ENCODE peak calls at places on chromosomes 2 and 18, in eight cellular contexts. One of them, this sample, is unnamed.

GRCh38 chr18:41966943-41967342 is 11.9 kb downstream of the PIK3C3 start:
- DNase-seq in left cardiac atrium: no peak
- DNase-seq in tibial artery: no peak
- DNase-seq in neural progenitor cell: no peak
- DNase-seq in AG08396: no peak
- DNase-seq in left ventricle myocardium inferior: no peak
- DNase-seq in stimulated activated CD4-positive, alpha-beta T cell treated with anti-CD3 and anti-CD28 coated beads, Interleukin-15, amount 100 ng/mL, for 1 hour: no peak
- DNase-seq in H54: no peak
- DNase-seq in this sample: no peak

GRCh38 chr2:150169230-150169629 is 318.2 kb downstream of the RND3 start:
- DNase-seq in left cardiac atrium: peak; percentile 64
- DNase-seq in tibial artery: peak; percentile 60
- DNase-seq in neural progenitor cell: no peak
- DNase-seq in AG08396: peak; percentile 50
- DNase-seq in left ventricle myocardium inferior: peak; percentile 32
- DNase-seq in stimulated activated CD4-positive, alpha-beta T cell treated with anti-CD3 and anti-CD28 coated beads, Interleukin-15, amount 100 ng/mL, for 1 hour: no peak
- DNase-seq in H54: no peak
- DNase-seq in this sample: peak; percentile 49

GRCh38 chr2:184835081-184835728 is 236.9 kb downstream of the ZNF804A start:
- DNase-seq in left cardiac atrium: no peak
- DNase-seq in tibial artery: no peak
- DNase-seq in neural progenitor cell: no peak
- DNase-seq in AG08396: no peak
- DNase-seq in left ventricle myocardium inferior: no peak
- DNase-seq in stimulated activated CD4-positive, alpha-beta T cell treated with anti-CD3 and anti-CD28 coated beads, Interleukin-15, amount 100 ng/mL, for 1 hour: no peak
- DNase-seq in H54: no peak
- DNase-seq in this sample: no peak

GRCh38 chr18:21598726-21599584 is 1.5 kb downstream of the ESCO1 start:
- DNase-seq in left cardiac atrium: no peak
- DNase-seq in tibial artery: peak; percentile 23
- DNase-seq in neural progenitor cell: no peak
- DNase-seq in AG08396: no peak
- DNase-seq in left ventricle myocardium inferior: no peak
- DNase-seq in stimulated activated CD4-positive, alpha-beta T cell treated with anti-CD3 and anti-CD28 coated beads, Interleukin-15, amount 100 ng/mL, for 1 hour: no peak
- DNase-seq in H54: no peak
- DNase-seq in this sample: peak; percentile 38

GRCh38 chr18:75923169-75923568 is 495.7 kb upstream of the SMIM21 start:
- DNase-seq in left cardiac atrium: peak; percentile 78
- DNase-seq in tibial artery: peak; percentile 67
- DNase-seq in neural progenitor cell: no peak
- DNase-seq in AG08396: no peak
- DNase-seq in left ventricle myocardium inferior: peak; percentile 75
- DNase-seq in stimulated activated CD4-positive, alpha-beta T cell treated with anti-CD3 and anti-CD28 coated beads, Interleukin-15, amount 100 ng/mL, for 1 hour: no peak
- DNase-seq in H54: peak; percentile 1
- DNase-seq in this sample: no peak

GRCh38 chr2:30979822-30980245 is 158.4 kb downstream of the GALNT14 start:
- DNase-seq in left cardiac atrium: peak; percentile 46
- DNase-seq in tibial artery: peak; percentile 56
- DNase-seq in neural progenitor cell: peak; percentile 15
- DNase-seq in AG08396: peak; percentile 14
- DNase-seq in left ventricle myocardium inferior: peak; percentile 20
- DNase-seq in stimulated activated CD4-positive, alpha-beta T cell treated with anti-CD3 and anti-CD28 coated beads, Interleukin-15, amount 100 ng/mL, for 1 hour: no peak
- DNase-seq in H54: peak; percentile 61
- DNase-seq in this sample: no peak

GRCh38 chr2:230868947-230869690 is 4.4 kb downstream of the ITM2C start:
- DNase-seq in left cardiac atrium: no peak
- DNase-seq in tibial artery: no peak
- DNase-seq in neural progenitor cell: peak; percentile 47
- DNase-seq in AG08396: no peak
- DNase-seq in left ventricle myocardium inferior: no peak
- DNase-seq in stimulated activated CD4-positive, alpha-beta T cell treated with anti-CD3 and anti-CD28 coated beads, Interleukin-15, amount 100 ng/mL, for 1 hour: no peak
- DNase-seq in H54: no peak
- DNase-seq in this sample: no peak

GRCh38 chr2:212723226-212723625 is 184.6 kb upstream of the ERBB4 start:
- DNase-seq in left cardiac atrium: no peak
- DNase-seq in tibial artery: no peak
- DNase-seq in neural progenitor cell: no peak
- DNase-seq in AG08396: peak; percentile 50
- DNase-seq in left ventricle myocardium inferior: no peak
- DNase-seq in stimulated activated CD4-positive, alpha-beta T cell treated with anti-CD3 and anti-CD28 coated beads, Interleukin-15, amount 100 ng/mL, for 1 hour: no peak
- DNase-seq in H54: peak; percentile 8
- DNase-seq in this sample: no peak

GRCh38 chr2:48508461-48509124 is 21.4 kb upstream of the STON1 start:
- DNase-seq in left cardiac atrium: no peak
- DNase-seq in tibial artery: no peak
- DNase-seq in neural progenitor cell: peak; percentile 66
- DNase-seq in AG08396: peak; percentile 64
- DNase-seq in left ventricle myocardium inferior: no peak
- DNase-seq in stimulated activated CD4-positive, alpha-beta T cell treated with anti-CD3 and anti-CD28 coated beads, Interleukin-15, amount 100 ng/mL, for 1 hour: no peak
- DNase-seq in H54: no peak
- DNase-seq in this sample: no peak

GRCh38 chr2:232203166-232203891 is 175.2 kb upstream of the ALPP start:
- DNase-seq in left cardiac atrium: no peak
- DNase-seq in tibial artery: no peak
- DNase-seq in neural progenitor cell: no peak
- DNase-seq in AG08396: no peak
- DNase-seq in left ventricle myocardium inferior: no peak
- DNase-seq in stimulated activated CD4-positive, alpha-beta T cell treated with anti-CD3 and anti-CD28 coated beads, Interleukin-15, amount 100 ng/mL, for 1 hour: no peak
- DNase-seq in H54: no peak
- DNase-seq in this sample: no peak

GRCh38 chr2:67724261-67724660 is 327.1 kb downstream of the ETAA1 start:
- DNase-seq in left cardiac atrium: no peak
- DNase-seq in tibial artery: no peak
- DNase-seq in neural progenitor cell: no peak
- DNase-seq in AG08396: no peak
- DNase-seq in left ventricle myocardium inferior: no peak
- DNase-seq in stimulated activated CD4-positive, alpha-beta T cell treated with anti-CD3 and anti-CD28 coated beads, Interleukin-15, amount 100 ng/mL, for 1 hour: no peak
- DNase-seq in H54: no peak
- DNase-seq in this sample: no peak

GRCh38 chr2:96231316-96231715 is 22.7 kb upstream of the STARD7 start:
- DNase-seq in left cardiac atrium: no peak
- DNase-seq in tibial artery: no peak
- DNase-seq in neural progenitor cell: no peak
- DNase-seq in AG08396: no peak
- DNase-seq in left ventricle myocardium inferior: no peak
- DNase-seq in stimulated activated CD4-positive, alpha-beta T cell treated with anti-CD3 and anti-CD28 coated beads, Interleukin-15, amount 100 ng/mL, for 1 hour: no peak
- DNase-seq in H54: no peak
- DNase-seq in this sample: no peak

GRCh38 chr2:164903214-164903613 is 52.1 kb downstream of the SLC38A11 start:
- DNase-seq in left cardiac atrium: no peak
- DNase-seq in tibial artery: no peak
- DNase-seq in neural progenitor cell: no peak
- DNase-seq in AG08396: peak; percentile 18
- DNase-seq in left ventricle myocardium inferior: no peak
- DNase-seq in stimulated activated CD4-positive, alpha-beta T cell treated with anti-CD3 and anti-CD28 coated beads, Interleukin-15, amount 100 ng/mL, for 1 hour: no peak
- DNase-seq in H54: no peak
- DNase-seq in this sample: no peak

GRCh38 chr2:203830294-203831055 is 37.1 kb upstream of the CTLA4 start:
- DNase-seq in left cardiac atrium: no peak
- DNase-seq in tibial artery: no peak
- DNase-seq in neural progenitor cell: no peak
- DNase-seq in AG08396: no peak
- DNase-seq in left ventricle myocardium inferior: no peak
- DNase-seq in stimulated activated CD4-positive, alpha-beta T cell treated with anti-CD3 and anti-CD28 coated beads, Interleukin-15, amount 100 ng/mL, for 1 hour: no peak
- DNase-seq in H54: no peak
- DNase-seq in this sample: no peak